ENCODE peak calls at places on chromosomes 4 and X, in six cellular contexts. One of them, this sample, is unnamed.

GRCh38 chr4:64584981-64585557 is 175.8 kb upstream of the TECRL start:
- DNase-seq in hepatic stellate cell: no peak
- DNase-seq in LHCN-M2: peak
- DNase-seq in ureter: no peak
- DNase-seq in fibroblast of gingiva: no peak
- DNase-seq in T-helper 1 cell: no peak
- DNase-seq in this sample: no peak

GRCh38 chrX:40299502-40300118 is 201.9 kb upstream of the BCOR start:
- DNase-seq in hepatic stellate cell: no peak
- DNase-seq in LHCN-M2: no peak
- DNase-seq in ureter: no peak
- DNase-seq in fibroblast of gingiva: no peak
- DNase-seq in T-helper 1 cell: no peak
- DNase-seq in this sample: no peak

GRCh38 chr4:38310446-38311043 is 350.3 kb downstream of the PTTG2 start:
- DNase-seq in hepatic stellate cell: no peak
- DNase-seq in LHCN-M2: peak
- DNase-seq in ureter: no peak
- DNase-seq in fibroblast of gingiva: no peak
- DNase-seq in T-helper 1 cell: peak
- DNase-seq in this sample: peak

GRCh38 chr4:186765138-186765537 is 41.5 kb upstream of the FAT1 start:
- DNase-seq in hepatic stellate cell: no peak
- DNase-seq in LHCN-M2: peak
- DNase-seq in ureter: peak
- DNase-seq in fibroblast of gingiva: peak
- DNase-seq in T-helper 1 cell: no peak
- DNase-seq in this sample: no peak

GRCh38 chrX:48958635-48959094 is 1.3 kb upstream of the OTUD5 start:
- DNase-seq in hepatic stellate cell: peak
- DNase-seq in LHCN-M2: peak
- DNase-seq in ureter: no peak
- DNase-seq in fibroblast of gingiva: peak
- DNase-seq in T-helper 1 cell: peak
- DNase-seq in this sample: no peak

GRCh38 chrX:139967300-139967699 is 2.0 kb upstream of the CXorf66 start:
- DNase-seq in hepatic stellate cell: no peak
- DNase-seq in LHCN-M2: peak
- DNase-seq in ureter: no peak
- DNase-seq in fibroblast of gingiva: no peak
- DNase-seq in T-helper 1 cell: no peak
- DNase-seq in this sample: no peak

GRCh38 chrX:135437867-135438733 is 16.4 kb downstream of the SMIM10L2A start:
- DNase-seq in hepatic stellate cell: no peak
- DNase-seq in LHCN-M2: no peak
- DNase-seq in ureter: no peak
- DNase-seq in fibroblast of gingiva: no peak
- DNase-seq in T-helper 1 cell: no peak
- DNase-seq in this sample: no peak

GRCh38 chr4:108919229-108919893 is 156.5 kb upstream of the ETNPPL start:
- DNase-seq in hepatic stellate cell: no peak
- DNase-seq in LHCN-M2: peak
- DNase-seq in ureter: no peak
- DNase-seq in fibroblast of gingiva: no peak
- DNase-seq in T-helper 1 cell: no peak
- DNase-seq in this sample: no peak

GRCh38 chr4:113049421-113050355 is at the start of gene ANK2:
- DNase-seq in hepatic stellate cell: no peak
- DNase-seq in LHCN-M2: peak
- DNase-seq in ureter: no peak
- DNase-seq in fibroblast of gingiva: peak
- DNase-seq in T-helper 1 cell: no peak
- DNase-seq in this sample: no peak

GRCh38 chrX:116961872-116962582 is 499.3 kb upstream of the CT83 start:
- DNase-seq in hepatic stellate cell: no peak
- DNase-seq in LHCN-M2: no peak
- DNase-seq in ureter: no peak
- DNase-seq in fibroblast of gingiva: peak
- DNase-seq in T-helper 1 cell: no peak
- DNase-seq in this sample: no peak

GRCh38 chrX:5051831-5052491 is 1176.7 kb downstream of the NLGN4X start:
- DNase-seq in hepatic stellate cell: peak
- DNase-seq in LHCN-M2: peak
- DNase-seq in ureter: peak
- DNase-seq in fibroblast of gingiva: peak
- DNase-seq in T-helper 1 cell: no peak
- DNase-seq in this sample: no peak

GRCh38 chrX:40908857-40909475 is 173.6 kb upstream of the MED14 start:
- DNase-seq in hepatic stellate cell: peak
- DNase-seq in LHCN-M2: peak
- DNase-seq in ureter: no peak
- DNase-seq in fibroblast of gingiva: no peak
- DNase-seq in T-helper 1 cell: no peak
- DNase-seq in this sample: no peak

GRCh38 chr4:144353240-144353639 is 212.7 kb upstream of the GYPA start:
- DNase-seq in hepatic stellate cell: no peak
- DNase-seq in LHCN-M2: no peak
- DNase-seq in ureter: no peak
- DNase-seq in fibroblast of gingiva: no peak
- DNase-seq in T-helper 1 cell: no peak
- DNase-seq in this sample: no peak

GRCh38 chrX:118718737-118719136 is 8.7 kb upstream of the IL13RA1 start:
- DNase-seq in hepatic stellate cell: no peak
- DNase-seq in LHCN-M2: no peak
- DNase-seq in ureter: no peak
- DNase-seq in fibroblast of gingiva: no peak
- DNase-seq in T-helper 1 cell: no peak
- DNase-seq in this sample: no peak

GRCh38 chrX:108309144-108309543 is 129.1 kb downstream of the COL4A6 start:
- DNase-seq in hepatic stellate cell: peak
- DNase-seq in LHCN-M2: no peak
- DNase-seq in ureter: no peak
- DNase-seq in fibroblast of gingiva: no peak
- DNase-seq in T-helper 1 cell: no peak
- DNase-seq in this sample: no peak